ENCODE peak calls at places on chromosomes 6 and 20, in ten cellular contexts. One of them, this sample, is unnamed.

GRCh38 chr6:7633361-7633760 is 43.4 kb downstream of the SNRNP48 start:
- DNase-seq in IMR-90: peak; percentile 45
- DNase-seq in mammary epithelial cell: no peak
- DNase-seq in K562: no peak
- DNase-seq in adipocyte: no peak
- DNase-seq in HepG2: no peak
- DNase-seq in H9: no peak
- DNase-seq in fibroblast of lung: no peak
- DNase-seq in GM12878: no peak
- DNase-seq in MM.1S: no peak
- DNase-seq in this sample: no peak

GRCh38 chr6:142694054-142694453 is 250.9 kb downstream of the HIVEP2 start:
- DNase-seq in IMR-90: peak; percentile 5
- DNase-seq in mammary epithelial cell: peak; percentile 21
- DNase-seq in K562: no peak
- DNase-seq in adipocyte: no peak
- DNase-seq in HepG2: no peak
- DNase-seq in H9: no peak
- DNase-seq in fibroblast of lung: no peak
- DNase-seq in GM12878: no peak
- DNase-seq in MM.1S: no peak
- DNase-seq in this sample: no peak

GRCh38 chr6:20744911-20745557 is 210.8 kb downstream of the CDKAL1 start:
- DNase-seq in IMR-90: no peak
- DNase-seq in mammary epithelial cell: no peak
- DNase-seq in K562: no peak
- DNase-seq in adipocyte: no peak
- DNase-seq in HepG2: no peak
- DNase-seq in H9: no peak
- DNase-seq in fibroblast of lung: no peak
- DNase-seq in GM12878: no peak
- DNase-seq in MM.1S: peak; percentile 43
- DNase-seq in this sample: no peak

GRCh38 chr6:80638222-80639055 is 532.0 kb downstream of the BCKDHB start:
- DNase-seq in IMR-90: peak; percentile 99
- DNase-seq in mammary epithelial cell: peak; percentile 74
- DNase-seq in K562: no peak
- DNase-seq in adipocyte: peak; percentile 79
- DNase-seq in HepG2: peak; percentile 11
- DNase-seq in H9: peak; percentile 53
- DNase-seq in fibroblast of lung: peak; percentile 97
- DNase-seq in GM12878: peak; percentile 2
- DNase-seq in MM.1S: peak; percentile 84
- DNase-seq in this sample: peak; percentile 15

GRCh38 chr6:156928126-156928525 is 150.9 kb downstream of the ARID1B start:
- DNase-seq in IMR-90: no peak
- DNase-seq in mammary epithelial cell: no peak
- DNase-seq in K562: no peak
- DNase-seq in adipocyte: no peak
- DNase-seq in HepG2: no peak
- DNase-seq in H9: no peak
- DNase-seq in fibroblast of lung: no peak
- DNase-seq in GM12878: no peak
- DNase-seq in MM.1S: no peak
- DNase-seq in this sample: no peak

GRCh38 chr6:42834056-42834455 is 45.4 kb upstream of the RPL7L1 start:
- DNase-seq in IMR-90: no peak
- DNase-seq in mammary epithelial cell: no peak
- DNase-seq in K562: no peak
- DNase-seq in adipocyte: no peak
- DNase-seq in HepG2: no peak
- DNase-seq in H9: no peak
- DNase-seq in fibroblast of lung: no peak
- DNase-seq in GM12878: no peak
- DNase-seq in MM.1S: no peak
- DNase-seq in this sample: no peak

GRCh38 chr20:11769825-11770224 is 147.9 kb upstream of the BTBD3 start:
- DNase-seq in IMR-90: no peak
- DNase-seq in mammary epithelial cell: peak; percentile 51
- DNase-seq in K562: no peak
- DNase-seq in adipocyte: no peak
- DNase-seq in HepG2: no peak
- DNase-seq in H9: no peak
- DNase-seq in fibroblast of lung: no peak
- DNase-seq in GM12878: no peak
- DNase-seq in MM.1S: no peak
- DNase-seq in this sample: no peak

GRCh38 chr20:35200255-35200654 is 26.2 kb upstream of the MMP24 start:
- DNase-seq in IMR-90: peak; percentile 87
- DNase-seq in mammary epithelial cell: peak; percentile 75
- DNase-seq in K562: no peak
- DNase-seq in adipocyte: peak; percentile 65
- DNase-seq in HepG2: no peak
- DNase-seq in H9: no peak
- DNase-seq in fibroblast of lung: peak; percentile 83
- DNase-seq in GM12878: no peak
- DNase-seq in MM.1S: no peak
- DNase-seq in this sample: no peak

GRCh38 chr6:140225587-140226438 is 851.4 kb upstream of the CITED2 start:
- DNase-seq in IMR-90: peak; percentile 59
- DNase-seq in mammary epithelial cell: peak; percentile 26
- DNase-seq in K562: no peak
- DNase-seq in adipocyte: peak; percentile 25
- DNase-seq in HepG2: no peak
- DNase-seq in H9: no peak
- DNase-seq in fibroblast of lung: peak; percentile 28
- DNase-seq in GM12878: no peak
- DNase-seq in MM.1S: no peak
- DNase-seq in this sample: no peak

GRCh38 chr20:59351148-59352040 is 51.0 kb downstream of the EDN3 start:
- DNase-seq in IMR-90: no peak
- DNase-seq in mammary epithelial cell: no peak
- DNase-seq in K562: no peak
- DNase-seq in adipocyte: peak; percentile 12
- DNase-seq in HepG2: no peak
- DNase-seq in H9: no peak
- DNase-seq in fibroblast of lung: no peak
- DNase-seq in GM12878: no peak
- DNase-seq in MM.1S: no peak
- DNase-seq in this sample: no peak

GRCh38 chr20:54397292-54398155 is 77.9 kb upstream of the DOK5 start:
- DNase-seq in IMR-90: no peak
- DNase-seq in mammary epithelial cell: no peak
- DNase-seq in K562: no peak
- DNase-seq in adipocyte: peak; percentile 1
- DNase-seq in HepG2: no peak
- DNase-seq in H9: no peak
- DNase-seq in fibroblast of lung: no peak
- DNase-seq in GM12878: no peak
- DNase-seq in MM.1S: peak; percentile 16
- DNase-seq in this sample: no peak

GRCh38 chr20:5714261-5715041 is 35.8 kb upstream of the SHLD1 start:
- DNase-seq in IMR-90: peak; percentile 24
- DNase-seq in mammary epithelial cell: peak; percentile 88
- DNase-seq in K562: peak; percentile 15
- DNase-seq in adipocyte: no peak
- DNase-seq in HepG2: peak; percentile 100
- DNase-seq in H9: peak; percentile 29
- DNase-seq in fibroblast of lung: no peak
- DNase-seq in GM12878: no peak
- DNase-seq in MM.1S: peak; percentile 63
- DNase-seq in this sample: peak; percentile 25

GRCh38 chr6:43924222-43924702 is 154.3 kb downstream of the VEGFA start:
- DNase-seq in IMR-90: peak; percentile 56
- DNase-seq in mammary epithelial cell: peak; percentile 54
- DNase-seq in K562: no peak
- DNase-seq in adipocyte: peak; percentile 25
- DNase-seq in HepG2: no peak
- DNase-seq in H9: no peak
- DNase-seq in fibroblast of lung: peak; percentile 37
- DNase-seq in GM12878: peak; percentile 21
- DNase-seq in MM.1S: peak; percentile 70
- DNase-seq in this sample: no peak

GRCh38 chr6:24933868-24934401 is 1.8 kb downstream of the RIPOR2 start:
- DNase-seq in IMR-90: no peak
- DNase-seq in mammary epithelial cell: no peak
- DNase-seq in K562: peak; percentile 42
- DNase-seq in adipocyte: no peak
- DNase-seq in HepG2: peak; percentile 43
- DNase-seq in H9: peak; percentile 70
- DNase-seq in fibroblast of lung: no peak
- DNase-seq in GM12878: no peak
- DNase-seq in MM.1S: no peak
- DNase-seq in this sample: peak; percentile 49

GRCh38 chr6:133501675-133502275 is 260.6 kb downstream of the EYA4 start:
- DNase-seq in IMR-90: no peak
- DNase-seq in mammary epithelial cell: no peak
- DNase-seq in K562: no peak
- DNase-seq in adipocyte: peak; percentile 62
- DNase-seq in HepG2: no peak
- DNase-seq in H9: no peak
- DNase-seq in fibroblast of lung: peak; percentile 11
- DNase-seq in GM12878: no peak
- DNase-seq in MM.1S: no peak
- DNase-seq in this sample: no peak

GRCh38 chr20:1033751-1034419 is 31.8 kb upstream of the RSPO4 start:
- DNase-seq in IMR-90: no peak
- DNase-seq in mammary epithelial cell: no peak
- DNase-seq in K562: peak; percentile 15
- DNase-seq in adipocyte: no peak
- DNase-seq in HepG2: no peak
- DNase-seq in H9: no peak
- DNase-seq in fibroblast of lung: no peak
- DNase-seq in GM12878: no peak
- DNase-seq in MM.1S: no peak
- DNase-seq in this sample: no peak

GRCh38 chr20:34990231-34990630 is 34.6 kb downstream of the MYH7B start:
- DNase-seq in IMR-90: no peak
- DNase-seq in mammary epithelial cell: no peak
- DNase-seq in K562: no peak
- DNase-seq in adipocyte: no peak
- DNase-seq in HepG2: no peak
- DNase-seq in H9: no peak
- DNase-seq in fibroblast of lung: no peak
- DNase-seq in GM12878: no peak
- DNase-seq in MM.1S: no peak
- DNase-seq in this sample: no peak

GRCh38 chr6:43669922-43670622 is 17.5 kb downstream of the MRPS18A start:
- DNase-seq in IMR-90: no peak
- DNase-seq in mammary epithelial cell: no peak
- DNase-seq in K562: peak; percentile 52
- DNase-seq in adipocyte: no peak
- DNase-seq in HepG2: no peak
- DNase-seq in H9: peak; percentile 53
- DNase-seq in fibroblast of lung: no peak
- DNase-seq in GM12878: no peak
- DNase-seq in MM.1S: peak; percentile 91
- DNase-seq in this sample: no peak

GRCh38 chr6:43291708-43292107 is 6.4 kb upstream of the SLC22A7 start:
- DNase-seq in IMR-90: no peak
- DNase-seq in mammary epithelial cell: no peak
- DNase-seq in K562: no peak
- DNase-seq in adipocyte: no peak
- DNase-seq in HepG2: no peak
- DNase-seq in H9: no peak
- DNase-seq in fibroblast of lung: no peak
- DNase-seq in GM12878: no peak
- DNase-seq in MM.1S: no peak
- DNase-seq in this sample: no peak

GRCh38 chr6:144646066-144646800 is 361.1 kb downstream of the UTRN start:
- DNase-seq in IMR-90: peak; percentile 34
- DNase-seq in mammary epithelial cell: no peak
- DNase-seq in K562: no peak
- DNase-seq in adipocyte: peak; percentile 49
- DNase-seq in HepG2: no peak
- DNase-seq in H9: no peak
- DNase-seq in fibroblast of lung: no peak
- DNase-seq in GM12878: no peak
- DNase-seq in MM.1S: no peak
- DNase-seq in this sample: no peak
- H3K27me3 ChIP-seq in IMR-90: no peaks in the 10 kb centered on the region
- H3K27me3 ChIP-seq in mammary epithelial cell: no peaks in the 10 kb centered on the region
- H3K27me3 ChIP-seq in K562: no peaks in the 10 kb centered on the region
- H3K27me3 ChIP-seq in adipocyte: no peaks in the 10 kb centered on the region
- H3K27me3 ChIP-seq in HepG2: no peaks in the 10 kb centered on the region
- H3K27me3 ChIP-seq in H9: no peaks in the 10 kb centered on the region
- H3K27me3 ChIP-seq in fibroblast of lung: no peaks in the 10 kb centered on the region
- H3K27me3 ChIP-seq in GM12878: no peaks in the 10 kb centered on the region
- H3K27me3 ChIP-seq in MM.1S: no peaks in the 10 kb centered on the region
- H3K27me3 ChIP-seq in this sample: no peaks in the 10 kb centered on the region

GRCh38 chr6:113449051-113449450 is 408.1 kb upstream of the MARCKS start:
- DNase-seq in IMR-90: peak; percentile 76
- DNase-seq in mammary epithelial cell: peak; percentile 74
- DNase-seq in K562: no peak
- DNase-seq in adipocyte: peak; percentile 40
- DNase-seq in HepG2: no peak
- DNase-seq in H9: no peak
- DNase-seq in fibroblast of lung: peak; percentile 53
- DNase-seq in GM12878: no peak
- DNase-seq in MM.1S: no peak
- DNase-seq in this sample: no peak
- H3K9ac ChIP-seq in IMR-90: no peak overlapping the region
- H3K9ac ChIP-seq in mammary epithelial cell: no peak overlapping the region
- H3K9ac ChIP-seq in K562: no peak overlapping the region
- H3K9ac ChIP-seq in adipocyte: peak overlapping the region; percentile 35
- H3K9ac ChIP-seq in HepG2: no peak overlapping the region
- H3K9ac ChIP-seq in H9: no peak overlapping the region
- H3K9ac ChIP-seq in fibroblast of lung: no peak overlapping the region
- H3K9ac ChIP-seq in GM12878: no peak overlapping the region
- H3K9ac ChIP-seq in MM.1S: no peak overlapping the region
- H3K9ac ChIP-seq in this sample: no peak overlapping the region

GRCh38 chr20:60693513-60694133 is 558.4 kb upstream of the CDH4 start:
- DNase-seq in IMR-90: no peak
- DNase-seq in mammary epithelial cell: no peak
- DNase-seq in K562: no peak
- DNase-seq in adipocyte: no peak
- DNase-seq in HepG2: no peak
- DNase-seq in H9: peak; percentile 73
- DNase-seq in fibroblast of lung: no peak
- DNase-seq in GM12878: no peak
- DNase-seq in MM.1S: no peak
- DNase-seq in this sample: peak; percentile 59
- H3K4me1 ChIP-seq in IMR-90: no peaks in the 10 kb centered on the region
- H3K4me1 ChIP-seq in mammary epithelial cell: peaks cover 17% of the 10 kb centered on the region
- H3K4me1 ChIP-seq in K562: no peaks in the 10 kb centered on the region
- H3K4me1 ChIP-seq in adipocyte: peaks cover 14% of the 10 kb centered on the region
- H3K4me1 ChIP-seq in HepG2: no peaks in the 10 kb centered on the region
- H3K4me1 ChIP-seq in H9: peaks cover 9% of the 10 kb centered on the region
- H3K4me1 ChIP-seq in fibroblast of lung: peaks cover 2% of the 10 kb centered on the region
- H3K4me1 ChIP-seq in GM12878: no peaks in the 10 kb centered on the region
- H3K4me1 ChIP-seq in MM.1S: no peaks in the 10 kb centered on the region
- H3K4me1 ChIP-seq in this sample: no peaks in the 10 kb centered on the region

DNA sequence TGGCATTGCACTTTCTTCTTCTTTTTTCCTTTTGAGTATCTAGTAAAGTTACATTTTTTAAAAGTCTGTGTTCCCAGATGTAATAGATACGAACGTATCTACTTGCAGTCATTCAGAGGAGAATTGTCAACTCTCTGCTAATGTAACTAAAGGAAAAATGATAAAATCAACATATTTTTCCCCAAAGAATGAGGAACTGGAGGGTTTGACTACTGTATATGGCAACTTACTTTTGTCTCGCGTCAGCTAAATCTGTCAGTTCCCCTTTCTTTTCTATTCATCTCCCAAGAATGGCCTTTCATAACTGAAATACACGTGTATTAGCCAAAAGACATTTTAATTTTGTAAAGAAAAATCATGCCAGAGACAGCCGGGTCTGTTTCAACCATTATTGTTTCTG is 5.4 kb downstream of the EYA2 start:
- DNase-seq in IMR-90: no peak
- DNase-seq in mammary epithelial cell: no peak
- DNase-seq in K562: no peak
- DNase-seq in adipocyte: no peak
- DNase-seq in HepG2: no peak
- DNase-seq in H9: no peak
- DNase-seq in fibroblast of lung: no peak
- DNase-seq in GM12878: no peak
- DNase-seq in MM.1S: no peak
- DNase-seq in this sample: no peak
- H3K27me3 ChIP-seq in IMR-90: no peaks in the 10 kb centered on the region
- H3K27me3 ChIP-seq in mammary epithelial cell: peaks cover 13% of the 10 kb centered on the region
- H3K27me3 ChIP-seq in K562: peaks cover 52% of the 10 kb centered on the region
- H3K27me3 ChIP-seq in adipocyte: peaks cover 37% of the 10 kb centered on the region
- H3K27me3 ChIP-seq in HepG2: peaks cover 16% of the 10 kb centered on the region
- H3K27me3 ChIP-seq in H9: peaks cover 11% of the 10 kb centered on the region
- H3K27me3 ChIP-seq in fibroblast of lung: peaks cover 4% of the 10 kb centered on the region
- H3K27me3 ChIP-seq in GM12878: peaks cover 8% of the 10 kb centered on the region
- H3K27me3 ChIP-seq in MM.1S: peaks cover 14% of the 10 kb centered on the region
- H3K27me3 ChIP-seq in this sample: peaks cover 26% of the 10 kb centered on the region